ENCODE peak calls at places on chromosomes 11 and 22, in eight cellular contexts. W is mucosa of descending colon; V is adipocyte; G is AG10803; M is stimulated activated CD4-positive, alpha-beta T cell treated with anti-CD3 and anti-CD28 coated beads, Interleukin-1b, Interleukin-23, amount 100 ng/mL, for 24 hours; P is left colon; A is amniotic stem cell; Q is naive thymus-derived CD8-positive, alpha-beta T cell. I is an unnamed sample.

GRCh38 chr11:92397356-92397755 is 172.7 kb downstream of the FAT3 start:
- DNase-seq in W (no peak), G (no peak), P (no peak), V (no peak), Q (no peak), M (no peak), A (no peak), I (no peak)

GRCh38 chr11:26228778-26229177 is 103.2 kb upstream of the ANO3 start:
- DNase-seq in W (no peak), P (no peak), A (no peak), Q (no peak), V (peak; percentile 49), M (no peak), G (no peak), I (no peak)

GRCh38 chr22:37757663-37758062 is 50.1 kb upstream of the GCAT start:
- DNase-seq in G (no peak), W (no peak), V (no peak), Q (no peak), P (no peak), M (no peak), A (no peak), I (no peak)

GRCh38 chr11:1542267-1542666 is 29.8 kb downstream of the DUSP8 start:
- DNase-seq in M (no peak), W (peak; percentile 55), Q (no peak), P (peak; percentile 61), V (no peak), G (no peak), A (no peak), I (no peak)

GRCh38 chr11:94721565-94722292 is 46.4 kb upstream of the AMOTL1 start:
- DNase-seq in M (no peak), W (no peak), Q (no peak), A (no peak), G (no peak), P (no peak), V (no peak), I (no peak)

GRCh38 chr11:64230985-64231365 is 627 bp downstream of the DNAJC4 start:
- DNase-seq in A (no peak), W (peak; percentile 38), Q (no peak), P (no peak), V (no peak), M (no peak), G (no peak), I (no peak)

GRCh38 chr22:43825651-43826050 is 13.5 kb upstream of the EFCAB6 start:
- DNase-seq in G (peak; percentile 6), V (no peak), M (no peak), Q (no peak), A (no peak), W (no peak), P (no peak), I (no peak)

GRCh38 chr11:111944139-111944538 is 7.0 kb downstream of the DIXDC1 start:
- DNase-seq in V (peak; percentile 88), G (peak; percentile 93), Q (no peak), P (no peak), M (no peak), W (no peak), A (peak; percentile 20), I (no peak)

GRCh38 chr11:114208371-114208770 is 87.8 kb upstream of the NNMT start:
- DNase-seq in M (no peak), P (no peak), G (no peak), V (no peak), Q (peak; percentile 41), A (no peak), W (no peak), I (peak; percentile 20)

GRCh38 chr11:102110761-102111010 is 439 bp downstream of the YAP1 start:
- DNase-seq in V (no peak), A (no peak), W (no peak), Q (no peak), M (no peak), P (no peak), G (no peak), I (no peak)

GRCh38 chr11:11243790-11244469 is 109.1 kb downstream of the CSNK2A3 start:
- DNase-seq in P (peak; percentile 18), W (peak; percentile 23), A (no peak), Q (no peak), G (peak; percentile 3), M (no peak), V (no peak), I (peak; percentile 5)

GRCh38 chr22:19825904-19826618 is 28.6 kb downstream of the GNB1L start:
- DNase-seq in A (no peak), V (no peak), M (no peak), Q (no peak), W (no peak), G (no peak), P (no peak), I (no peak)

GRCh38 chr22:46776876-46777608 is 14.6 kb downstream of the TBC1D22A start:
- DNase-seq in Q (no peak), P (no peak), W (no peak), A (no peak), V (no peak), G (no peak), M (no peak), I (no peak)

GRCh38 chr22:25048659-25049657 is 96.4 kb downstream of the KIAA1671 start:
- DNase-seq in M (peak; percentile 59), V (peak; percentile 82), Q (peak; percentile 64), W (peak; percentile 74), P (peak; percentile 73), A (peak; percentile 19), G (peak; percentile 44), I (peak; percentile 35)

GRCh38 chr11:122138759-122139594 is 23.0 kb upstream of the BLID start:
- DNase-seq in M (no peak), P (no peak), G (no peak), W (no peak), A (no peak), Q (no peak), V (peak; percentile 46), I (no peak)